ENCODE peak calls at places on chromosome X, in six cellular contexts. C, A, Z, E, L and S are unnamed samples.

GRCh38 chrX:139554367-139554766 is 23.8 kb downstream of the F9 start:
- DNase-seq in C (no peak), E (no peak), Z (no peak), L (no peak), A (no peak), S (no peak)

GRCh38 chrX:41781500-41781899 is 57.5 kb downstream of the GPR82 start:
- DNase-seq in A (no peak), L (peak; percentile 31), E (peak; percentile 31), C (no peak), Z (peak; percentile 24), S (no peak)

GRCh38 chrX:38634665-38635064 is 73.3 kb downstream of the TSPAN7 start:
- DNase-seq in Z (no peak), A (no peak), C (no peak), E (no peak), L (no peak), S (no peak)

GRCh38 chrX:133859860-133860259 is 125.5 kb downstream of the GPC3 start:
- DNase-seq in E (no peak), L (no peak), C (no peak), A (peak; percentile 2), Z (no peak), S (peak; percentile 56)

GRCh38 chrX:40922307-40922706 is 162.9 kb upstream of the USP9X start:
- DNase-seq in Z (no peak), L (no peak), E (peak; percentile 56), A (no peak), C (no peak), S (no peak)

GRCh38 chrX:21990812-21991211 is 41.3 kb upstream of the PHEX start:
- DNase-seq in Z (no peak), L (no peak), A (no peak), E (no peak), C (no peak), S (no peak)

GRCh38 chrX:111555559-111555958 is 44.1 kb downstream of the SERTM2 start:
- DNase-seq in Z (no peak), A (no peak), C (no peak), E (no peak), L (no peak), S (no peak)

GRCh38 chrX:69362889-69363288 is 141.2 kb upstream of the NALF2 start:
- DNase-seq in Z (peak; percentile 33), A (peak; percentile 65), L (no peak), C (no peak), E (no peak), S (peak; percentile 3)

GRCh38 chrX:9252182-9252581 is 212.7 kb upstream of the TBL1X start:
- DNase-seq in L (no peak), C (no peak), A (no peak), E (no peak), Z (no peak), S (no peak)

GRCh38 chrX:38166478-38167083 is 54.1 kb downstream of the SRPX start:
- DNase-seq in Z (no peak), E (peak; percentile 3), C (no peak), L (peak; percentile 4), A (no peak), S (no peak)

GRCh38 chrX:20639115-20639514 is 372.4 kb upstream of the RPS6KA3 start:
- DNase-seq in L (no peak), Z (no peak), C (no peak), E (no peak), A (no peak), S (no peak)

GRCh38 chrX:7462110-7462509 is 314.2 kb upstream of the PUDP start:
- DNase-seq in C (no peak), Z (no peak), A (no peak), E (no peak), L (no peak), S (no peak)

GRCh38 chrX:82813671-82814078 is 694.4 kb upstream of the POU3F4 start:
- DNase-seq in L (peak; percentile 22), C (no peak), Z (no peak), A (no peak), E (peak; percentile 80), S (peak; percentile 58)

GRCh38 chrX:153970398-153971123 is 1.1 kb downstream of the HCFC1 start:
- DNase-seq in A (no peak), L (no peak), C (peak; percentile 66), E (no peak), Z (peak; percentile 52), S (peak; percentile 69)

GRCh38 chrX:39957816-39958561 is 139.8 kb downstream of the BCOR start:
- DNase-seq in L (no peak), E (no peak), C (no peak), Z (peak; percentile 33), A (no peak), S (peak; percentile 14)

GRCh38 chrX:39905475-39905889 is 192.3 kb downstream of the BCOR start:
- DNase-seq in L (no peak), C (no peak), E (no peak), Z (no peak), A (no peak), S (no peak)

GRCh38 chrX:85109235-85109634 is 105.6 kb downstream of the APOOL start:
- DNase-seq in Z (no peak), E (peak; percentile 35), L (peak; percentile 7), C (no peak), A (no peak), S (no peak)

GRCh38 chrX:14598330-14598729 is 69.0 kb downstream of the GLRA2 start:
- DNase-seq in A (no peak), C (no peak), E (no peak), Z (no peak), L (no peak), S (no peak)

GRCh38 chrX:23787745-23788118 is 4.8 kb downstream of the SAT1 start:
- DNase-seq in Z (no peak), C (no peak), L (no peak), E (no peak), A (no peak), S (no peak)

GRCh38 chrX:23783569-23784486 is 855 bp downstream of the SAT1 start:
- DNase-seq in A (no peak), E (no peak), Z (no peak), C (no peak), L (no peak), S (no peak)

GRCh38 chrX:23786268-23786815 is 3.4 kb downstream of the SAT1 start:
- DNase-seq in L (no peak), C (no peak), Z (no peak), E (no peak), A (no peak), S (no peak)

GRCh38 chrX:23784487-23785301 is 1.7 kb downstream of the SAT1 start:
- DNase-seq in E (no peak), Z (peak; percentile 77), C (no peak), L (no peak), A (no peak), S (peak; percentile 65)

GRCh38 chrX:23785564-23785963 is 2.6 kb downstream of the SAT1 start:
- DNase-seq in A (no peak), E (no peak), Z (no peak), C (no peak), L (no peak), S (no peak)
- H3K4me3 ChIP-seq in A (no peak overlapping the region), E (peak overlapping the region; percentile 74), Z (no peak overlapping the region), C (peak overlapping the region; percentile 64), L (peak overlapping the region; percentile 86), S (no peak overlapping the region)

DNA sequence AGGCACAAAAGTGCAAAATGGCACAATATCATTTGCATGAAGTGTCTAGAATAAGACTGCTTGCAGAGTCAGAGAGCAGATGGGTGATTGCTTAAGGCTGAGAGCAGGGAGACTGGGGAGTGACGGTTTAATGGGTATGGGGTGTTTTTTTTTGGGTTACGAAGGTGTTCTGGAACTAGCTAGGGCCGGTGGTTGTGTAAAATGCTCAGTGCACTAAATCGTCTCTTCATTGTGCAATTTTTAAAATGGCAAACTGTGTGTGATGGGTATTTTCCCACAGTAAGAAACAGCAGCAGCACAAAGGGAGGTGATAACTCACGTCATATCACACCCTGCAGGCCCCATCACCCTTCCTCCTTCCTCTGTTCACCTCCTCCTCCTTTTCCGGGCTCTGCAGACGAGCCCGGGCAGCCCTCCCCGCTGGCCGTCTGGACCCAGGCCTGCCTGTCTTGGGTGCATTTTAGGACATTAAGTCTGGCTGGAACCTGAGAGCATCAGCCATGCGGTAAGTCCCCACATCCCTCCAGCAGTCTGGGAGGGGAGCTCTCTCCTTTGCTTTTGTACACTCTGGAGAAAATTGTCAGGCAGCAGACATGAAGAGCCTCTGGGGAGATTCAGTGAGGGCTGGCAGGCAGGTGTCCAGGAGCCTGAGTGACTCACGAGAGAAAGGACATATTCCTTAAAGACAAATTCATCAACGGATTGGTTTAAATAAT is 42.7 kb downstream of the ASMT start:
- DNase-seq in C (no peak), A (no peak), L (no peak), E (no peak), Z (peak; percentile 11), S (peak; percentile 4)
- H3K4me3 ChIP-seq in C (no peak overlapping the region), A (peak overlapping the region; percentile 22), L (no peak overlapping the region), E (no peak overlapping the region), Z (peak overlapping the region; percentile 16), S (no peak overlapping the region)

GRCh38 chrX:17005712-17006372 is 59.4 kb downstream of the REPS2 start:
- DNase-seq in E (no peak), A (no peak), L (no peak), C (no peak), Z (no peak), S (no peak)

GRCh38 chrX:17009856-17010650 is 63.6 kb downstream of the REPS2 start:
- DNase-seq in L (no peak), A (no peak), Z (no peak), C (no peak), E (no peak), S (no peak)

DNA sequence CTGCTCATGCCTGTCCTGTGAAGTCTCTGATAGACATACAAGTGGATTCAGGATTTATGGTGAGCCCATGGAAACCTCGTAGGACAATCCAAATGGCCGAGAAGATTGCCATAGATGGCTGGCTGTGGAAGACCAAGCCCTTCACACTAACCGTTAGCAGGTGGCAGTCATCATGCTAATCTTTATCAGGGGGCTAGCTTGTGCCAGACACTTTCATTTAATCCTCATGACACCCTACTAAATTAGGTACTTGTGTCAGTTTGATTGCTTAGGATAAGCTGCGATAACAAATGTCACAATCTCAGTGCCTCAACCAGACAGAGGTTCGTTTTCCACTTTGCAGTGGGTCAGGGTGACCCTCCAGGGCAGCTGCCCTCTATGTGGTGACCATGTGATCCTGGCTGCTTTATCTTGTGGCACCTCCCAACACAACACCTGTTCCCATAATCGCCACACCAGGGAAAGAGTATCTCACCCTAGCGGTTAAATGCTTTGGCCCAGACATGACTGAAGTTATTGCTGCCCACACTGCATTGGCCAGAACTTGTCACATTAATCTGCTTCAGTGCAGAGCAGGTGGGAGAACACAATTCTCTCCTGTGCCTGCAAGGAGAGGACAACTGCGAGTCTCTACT is 60.8 kb downstream of the REPS2 start:
- DNase-seq in E (no peak), A (no peak), C (no peak), Z (no peak), L (peak; percentile 10), S (no peak)
- H3K4me3 ChIP-seq in E (no peak overlapping the region), A (no peak overlapping the region), C (no peak overlapping the region), Z (no peak overlapping the region), L (no peak overlapping the region), S (no peak overlapping the region)

GRCh38 chrX:72182924-72183323 is 1.4 kb downstream of the PIN4 start:
- DNase-seq in L (no peak), Z (no peak), A (no peak), E (no peak), C (no peak), S (no peak)

GRCh38 chrX:72181178-72182125 is at the start of gene PIN4:
- DNase-seq in A (peak; percentile 93), L (peak; percentile 84), E (peak; percentile 91), Z (peak; percentile 93), C (peak; percentile 91), S (peak; percentile 87)

DNA sequence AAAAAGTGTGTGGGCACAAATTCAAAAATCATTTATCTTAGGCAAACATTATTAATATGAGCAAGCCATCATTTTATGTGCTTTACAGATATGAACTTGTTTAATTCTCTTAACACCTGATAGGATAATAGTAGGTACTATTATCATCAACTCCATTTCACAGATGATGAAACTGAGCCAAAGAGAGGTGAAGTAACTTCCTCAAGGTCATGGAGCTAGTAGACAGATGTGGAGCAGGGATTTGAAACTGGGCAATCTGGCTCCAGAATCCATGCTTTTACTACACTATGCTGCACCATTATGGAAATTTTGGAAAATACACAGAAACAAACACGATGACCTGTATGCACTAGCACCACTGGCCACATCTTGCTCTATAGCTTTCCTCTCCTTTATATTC is 1.0 kb upstream of the PIN4 start:
- DNase-seq in C (no peak), A (no peak), Z (no peak), E (no peak), L (no peak), S (no peak)
- H3K4me3 ChIP-seq in C (peak overlapping the region; percentile 65), A (peak overlapping the region; percentile 77), Z (peak overlapping the region; percentile 63), E (peak overlapping the region; percentile 85), L (peak overlapping the region; percentile 88), S (no peak overlapping the region)